ENCODE peak calls at places on chromosomes 1 and 21, in five cellular contexts. N, G, X, V and F are unnamed samples.

GRCh38 chr1:243250102-243250501 is 5.0 kb downstream of the CEP170 start:
- DNase-seq in G (no peak), N (no peak), X (no peak), V (no peak), F (no peak)

GRCh38 chr1:110643886-110644285 is 30.9 kb downstream of the KCNA3 start:
- DNase-seq in X (no peak), G (no peak), V (no peak), N (no peak), F (no peak)

GRCh38 chr1:181469829-181470228 is 13.5 kb upstream of the CACNA1E start:
- DNase-seq in X (peak; percentile 88), N (no peak), G (no peak), V (no peak), F (no peak)

GRCh38 chr1:63898428-63899220 is 124.8 kb downstream of the ROR1 start:
- DNase-seq in X (no peak), G (no peak), N (no peak), V (no peak), F (no peak)

GRCh38 chr1:95017775-95018174 is 55.0 kb downstream of the ALG14 start:
- DNase-seq in V (no peak), N (no peak), G (no peak), X (peak; percentile 43), F (no peak)

GRCh38 chr1:23417570-23417969 is 7.0 kb downstream of the TCEA3 start:
- DNase-seq in V (no peak), X (no peak), G (no peak), N (no peak), F (no peak)

GRCh38 chr21:26138615-26139257 is 31.8 kb downstream of the APP start:
- DNase-seq in V (no peak), X (no peak), G (no peak), N (no peak), F (no peak)

GRCh38 chr1:113976609-113977278 is 2.5 kb upstream of the OLFML3 start:
- DNase-seq in G (no peak), V (peak; percentile 32), N (no peak), X (peak; percentile 67), F (no peak)

GRCh38 chr1:81703736-81704463 is 96.8 kb upstream of the ADGRL2 start:
- DNase-seq in N (no peak), X (peak; percentile 64), V (peak; percentile 15), G (no peak), F (no peak)

GRCh38 chr1:188129856-188130838 is 1301.4 kb downstream of the PLA2G4A start:
- DNase-seq in V (no peak), X (peak; percentile 17), G (no peak), N (no peak), F (no peak)

GRCh38 chr1:4653796-4654715 is at the start of gene AJAP1:
- DNase-seq in G (peak; percentile 75), V (no peak), N (no peak), X (no peak), F (no peak)

GRCh38 chr1:161206411-161207140 is 4.4 kb downstream of the NDUFS2 start:
- DNase-seq in N (no peak), G (no peak), V (no peak), X (no peak), F (no peak)

GRCh38 chr1:208479435-208479834 is 235.3 kb upstream of the PLXNA2 start:
- DNase-seq in G (no peak), N (no peak), V (no peak), X (no peak), F (no peak)

GRCh38 chr1:70288171-70288570 is 66.4 kb downstream of the ANKRD13C start:
- DNase-seq in N (no peak), G (no peak), V (no peak), X (no peak), F (no peak)

GRCh38 chr21:31908106-31909031 is 35.5 kb downstream of the HUNK start:
- DNase-seq in N (no peak), X (peak; percentile 57), G (no peak), V (no peak), F (no peak)

GRCh38 chr1:206808615-206809014 is 36.3 kb upstream of the IL10 start:
- DNase-seq in N (no peak), G (no peak), V (peak; percentile 12), X (peak; percentile 43), F (no peak)

GRCh38 chr1:30916296-30916695 is 7.7 kb upstream of the SDC3 start:
- DNase-seq in X (no peak), V (no peak), G (peak; percentile 23), N (no peak), F (no peak)

GRCh38 chr1:91682882-91683597 is 182.4 kb downstream of the CDC7 start:
- DNase-seq in X (no peak), V (no peak), G (no peak), N (no peak), F (no peak)

GRCh38 chr1:236107121-236107907 is 35.0 kb upstream of the GPR137B start:
- DNase-seq in X (no peak), G (no peak), V (no peak), N (no peak), F (no peak)

GRCh38 chr1:41377397-41377796 is 16.2 kb downstream of the FOXO6 start:
- DNase-seq in G (no peak), X (no peak), N (no peak), V (no peak), F (no peak)

GRCh38 chr1:24438423-24438901 is 22.9 kb downstream of the NIPAL3 start:
- DNase-seq in G (peak; percentile 42), V (no peak), X (no peak), N (no peak), F (no peak)

GRCh38 chr1:188904201-188904600 is 1573.5 kb downstream of the BRINP3 start:
- DNase-seq in X (peak; percentile 7), V (no peak), G (no peak), N (no peak), F (no peak)

GRCh38 chr1:229406798-229407197 is 27.1 kb downstream of the ACTA1 start:
- DNase-seq in N (peak; percentile 44), X (no peak), G (no peak), V (peak; percentile 79), F (no peak)

GRCh38 chr1:62327360-62328051 is 8.3 kb upstream of the KANK4 start:
- DNase-seq in G (no peak), X (no peak), V (no peak), N (no peak), F (no peak)

GRCh38 chr1:17281775-17282181 is 26.2 kb upstream of the PADI4 start:
- DNase-seq in N (no peak), G (no peak), V (no peak), X (no peak), F (no peak)

GRCh38 chr1:26855636-26856035 is 7.3 kb upstream of the SFN start:
- DNase-seq in N (no peak), G (no peak), V (no peak), X (no peak), F (no peak)

GRCh38 chr1:215584389-215584788 is 17.3 kb downstream of the KCTD3 start:
- DNase-seq in N (no peak), X (no peak), V (no peak), G (no peak), F (no peak)

GRCh38 chr1:149888160-149888998 is 11.0 kb upstream of the BOLA1 start:
- DNase-seq in G (peak; percentile 71), N (peak; percentile 81), X (peak; percentile 88), V (peak; percentile 46), F (no peak)

GRCh38 chr21:38831526-38832467 is 26.1 kb downstream of the ETS2 start:
- DNase-seq in V (peak; percentile 47), G (no peak), X (peak; percentile 94), N (peak; percentile 60), F (no peak)

GRCh38 chr1:12552951-12553921 is 64.8 kb downstream of the DHRS3 start:
- DNase-seq in G (no peak), X (no peak), V (no peak), N (no peak), F (no peak)

GRCh38 chr1:44464361-44464760 is 59.3 kb downstream of the RNF220 start:
- DNase-seq in G (no peak), X (peak; percentile 74), N (no peak), V (no peak), F (no peak)

GRCh38 chr1:7491089-7491817 is 279.8 kb upstream of the VAMP3 start:
- DNase-seq in X (peak; percentile 85), V (no peak), G (no peak), N (no peak), F (no peak)

GRCh38 chr1:228354390-228355320 is 52.0 kb downstream of the TRIM11 start:
- DNase-seq in V (no peak), X (no peak), N (no peak), G (peak; percentile 40), F (no peak)

GRCh38 chr1:211647666-211648065 is 27.8 kb downstream of the NEK2 start:
- DNase-seq in V (no peak), N (no peak), X (no peak), G (no peak), F (no peak)

GRCh38 chr1:226643167-226643566 is 94.6 kb downstream of the STUM start:
- DNase-seq in G (peak; percentile 51), N (peak; percentile 89), V (no peak), X (peak; percentile 89), F (no peak)

GRCh38 chr1:15328785-15329480 is 80.8 kb upstream of the EFHD2 start:
- DNase-seq in N (peak; percentile 62), X (peak; percentile 85), G (peak; percentile 43), V (no peak), F (no peak)